ENCODE peak calls at places on chromosomes 4 and X, in eight cellular contexts. One of them, this sample, is unnamed.

GRCh38 chr4:16591867-16592266 is 306.6 kb downstream of the LDB2 start:
- DNase-seq in suprapubic skin: no peak
- DNase-seq in AG08395: no peak
- DNase-seq in NCI-H1694: no peak
- DNase-seq in activated T-helper 1 cell treated with anti-CD3 and anti-CD28 coated beads, Interleukin-2, amount 50 U/mL, for 16 hours: no peak
- DNase-seq in HEK293T: no peak
- DNase-seq in NCI-H1092: no peak
- DNase-seq in activated CD8-positive, alpha-beta memory T cell treated with anti-CD3 and anti-CD28 coated beads, Interleukin-2, amount 50 U/mL, for 48 hours: no peak
- DNase-seq in this sample: no peak

GRCh38 chr4:25981749-25982148 is 67.7 kb downstream of the SMIM20 start:
- DNase-seq in suprapubic skin: no peak
- DNase-seq in NCI-H1092: no peak
- DNase-seq in AG08395: no peak
- DNase-seq in activated CD8-positive, alpha-beta memory T cell treated with anti-CD3 and anti-CD28 coated beads, Interleukin-2, amount 50 U/mL, for 48 hours: no peak
- DNase-seq in HEK293T: no peak
- DNase-seq in activated T-helper 1 cell treated with anti-CD3 and anti-CD28 coated beads, Interleukin-2, amount 50 U/mL, for 16 hours: no peak
- DNase-seq in NCI-H1694: no peak
- DNase-seq in this sample: no peak

GRCh38 chrX:9433596-9433995 is 31.3 kb upstream of the TBL1X start:
- DNase-seq in NCI-H1092: no peak
- DNase-seq in AG08395: no peak
- DNase-seq in activated CD8-positive, alpha-beta memory T cell treated with anti-CD3 and anti-CD28 coated beads, Interleukin-2, amount 50 U/mL, for 48 hours: no peak
- DNase-seq in NCI-H1694: no peak
- DNase-seq in HEK293T: no peak
- DNase-seq in activated T-helper 1 cell treated with anti-CD3 and anti-CD28 coated beads, Interleukin-2, amount 50 U/mL, for 16 hours: no peak
- DNase-seq in suprapubic skin: no peak
- DNase-seq in this sample: no peak

GRCh38 chrX:20029728-20030127 is 38.9 kb upstream of the BCLAF3 start:
- DNase-seq in AG08395: no peak
- DNase-seq in NCI-H1092: no peak
- DNase-seq in NCI-H1694: no peak
- DNase-seq in activated T-helper 1 cell treated with anti-CD3 and anti-CD28 coated beads, Interleukin-2, amount 50 U/mL, for 16 hours: no peak
- DNase-seq in suprapubic skin: no peak
- DNase-seq in HEK293T: no peak
- DNase-seq in activated CD8-positive, alpha-beta memory T cell treated with anti-CD3 and anti-CD28 coated beads, Interleukin-2, amount 50 U/mL, for 48 hours: no peak
- DNase-seq in this sample: no peak

GRCh38 chr4:95129708-95130343 is 372.1 kb downstream of the BMPR1B start:
- DNase-seq in activated T-helper 1 cell treated with anti-CD3 and anti-CD28 coated beads, Interleukin-2, amount 50 U/mL, for 16 hours: no peak
- DNase-seq in AG08395: peak; percentile 87
- DNase-seq in suprapubic skin: no peak
- DNase-seq in NCI-H1092: no peak
- DNase-seq in NCI-H1694: no peak
- DNase-seq in HEK293T: peak; percentile 28
- DNase-seq in activated CD8-positive, alpha-beta memory T cell treated with anti-CD3 and anti-CD28 coated beads, Interleukin-2, amount 50 U/mL, for 48 hours: no peak
- DNase-seq in this sample: peak; percentile 80

GRCh38 chr4:15182600-15183222 is 180.4 kb downstream of the CPEB2 start:
- DNase-seq in activated T-helper 1 cell treated with anti-CD3 and anti-CD28 coated beads, Interleukin-2, amount 50 U/mL, for 16 hours: no peak
- DNase-seq in HEK293T: no peak
- DNase-seq in AG08395: no peak
- DNase-seq in NCI-H1694: no peak
- DNase-seq in activated CD8-positive, alpha-beta memory T cell treated with anti-CD3 and anti-CD28 coated beads, Interleukin-2, amount 50 U/mL, for 48 hours: no peak
- DNase-seq in suprapubic skin: no peak
- DNase-seq in NCI-H1092: no peak
- DNase-seq in this sample: no peak

GRCh38 chr4:93529692-93530091 is 298.9 kb upstream of the ATOH1 start:
- DNase-seq in activated T-helper 1 cell treated with anti-CD3 and anti-CD28 coated beads, Interleukin-2, amount 50 U/mL, for 16 hours: no peak
- DNase-seq in activated CD8-positive, alpha-beta memory T cell treated with anti-CD3 and anti-CD28 coated beads, Interleukin-2, amount 50 U/mL, for 48 hours: no peak
- DNase-seq in HEK293T: no peak
- DNase-seq in NCI-H1694: no peak
- DNase-seq in suprapubic skin: no peak
- DNase-seq in AG08395: no peak
- DNase-seq in NCI-H1092: no peak
- DNase-seq in this sample: no peak

GRCh38 chr4:45550766-45551366 is 573.0 kb downstream of the GABRG1 start:
- DNase-seq in activated CD8-positive, alpha-beta memory T cell treated with anti-CD3 and anti-CD28 coated beads, Interleukin-2, amount 50 U/mL, for 48 hours: no peak
- DNase-seq in suprapubic skin: no peak
- DNase-seq in AG08395: no peak
- DNase-seq in activated T-helper 1 cell treated with anti-CD3 and anti-CD28 coated beads, Interleukin-2, amount 50 U/mL, for 16 hours: no peak
- DNase-seq in NCI-H1694: no peak
- DNase-seq in HEK293T: no peak
- DNase-seq in NCI-H1092: no peak
- DNase-seq in this sample: no peak

GRCh38 chrX:24377911-24378468 is 17.6 kb downstream of the SUPT20HL1 start:
- DNase-seq in activated CD8-positive, alpha-beta memory T cell treated with anti-CD3 and anti-CD28 coated beads, Interleukin-2, amount 50 U/mL, for 48 hours: no peak
- DNase-seq in HEK293T: no peak
- DNase-seq in NCI-H1694: no peak
- DNase-seq in activated T-helper 1 cell treated with anti-CD3 and anti-CD28 coated beads, Interleukin-2, amount 50 U/mL, for 16 hours: no peak
- DNase-seq in NCI-H1092: no peak
- DNase-seq in suprapubic skin: no peak
- DNase-seq in AG08395: no peak
- DNase-seq in this sample: no peak

GRCh38 chrX:63918611-63919010 is 133.6 kb upstream of the ARHGEF9 start:
- DNase-seq in NCI-H1092: no peak
- DNase-seq in activated CD8-positive, alpha-beta memory T cell treated with anti-CD3 and anti-CD28 coated beads, Interleukin-2, amount 50 U/mL, for 48 hours: no peak
- DNase-seq in AG08395: no peak
- DNase-seq in HEK293T: no peak
- DNase-seq in activated T-helper 1 cell treated with anti-CD3 and anti-CD28 coated beads, Interleukin-2, amount 50 U/mL, for 16 hours: no peak
- DNase-seq in NCI-H1694: no peak
- DNase-seq in suprapubic skin: no peak
- DNase-seq in this sample: peak; percentile 36

GRCh38 chrX:40971736-40972135 is 113.5 kb upstream of the USP9X start:
- DNase-seq in NCI-H1694: no peak
- DNase-seq in AG08395: no peak
- DNase-seq in suprapubic skin: no peak
- DNase-seq in NCI-H1092: no peak
- DNase-seq in HEK293T: no peak
- DNase-seq in activated T-helper 1 cell treated with anti-CD3 and anti-CD28 coated beads, Interleukin-2, amount 50 U/mL, for 16 hours: no peak
- DNase-seq in activated CD8-positive, alpha-beta memory T cell treated with anti-CD3 and anti-CD28 coated beads, Interleukin-2, amount 50 U/mL, for 48 hours: no peak
- DNase-seq in this sample: no peak

GRCh38 chr4:14064969-14065368 is 437.4 kb upstream of the BOD1L1 start:
- DNase-seq in activated CD8-positive, alpha-beta memory T cell treated with anti-CD3 and anti-CD28 coated beads, Interleukin-2, amount 50 U/mL, for 48 hours: no peak
- DNase-seq in suprapubic skin: no peak
- DNase-seq in NCI-H1694: no peak
- DNase-seq in HEK293T: no peak
- DNase-seq in activated T-helper 1 cell treated with anti-CD3 and anti-CD28 coated beads, Interleukin-2, amount 50 U/mL, for 16 hours: no peak
- DNase-seq in AG08395: no peak
- DNase-seq in NCI-H1092: no peak
- DNase-seq in this sample: no peak

GRCh38 chrX:137362583-137362982 is 203.3 kb upstream of the ZIC3 start:
- DNase-seq in NCI-H1092: no peak
- DNase-seq in NCI-H1694: no peak
- DNase-seq in AG08395: no peak
- DNase-seq in suprapubic skin: no peak
- DNase-seq in activated T-helper 1 cell treated with anti-CD3 and anti-CD28 coated beads, Interleukin-2, amount 50 U/mL, for 16 hours: no peak
- DNase-seq in activated CD8-positive, alpha-beta memory T cell treated with anti-CD3 and anti-CD28 coated beads, Interleukin-2, amount 50 U/mL, for 48 hours: no peak
- DNase-seq in HEK293T: no peak
- DNase-seq in this sample: no peak

GRCh38 chrX:96655947-96656623 is 28.6 kb upstream of the DIAPH2 start:
- DNase-seq in suprapubic skin: no peak
- DNase-seq in HEK293T: no peak
- DNase-seq in AG08395: no peak
- DNase-seq in NCI-H1694: no peak
- DNase-seq in NCI-H1092: no peak
- DNase-seq in activated CD8-positive, alpha-beta memory T cell treated with anti-CD3 and anti-CD28 coated beads, Interleukin-2, amount 50 U/mL, for 48 hours: no peak
- DNase-seq in activated T-helper 1 cell treated with anti-CD3 and anti-CD28 coated beads, Interleukin-2, amount 50 U/mL, for 16 hours: no peak
- DNase-seq in this sample: no peak

GRCh38 chr4:156673483-156673882 is 298.1 kb downstream of the PDGFC start:
- DNase-seq in NCI-H1694: no peak
- DNase-seq in activated CD8-positive, alpha-beta memory T cell treated with anti-CD3 and anti-CD28 coated beads, Interleukin-2, amount 50 U/mL, for 48 hours: no peak
- DNase-seq in activated T-helper 1 cell treated with anti-CD3 and anti-CD28 coated beads, Interleukin-2, amount 50 U/mL, for 16 hours: no peak
- DNase-seq in AG08395: no peak
- DNase-seq in NCI-H1092: no peak
- DNase-seq in HEK293T: no peak
- DNase-seq in suprapubic skin: no peak
- DNase-seq in this sample: no peak

GRCh38 chr4:150896513-150896912 is 118.6 kb downstream of the LRBA start:
- DNase-seq in activated CD8-positive, alpha-beta memory T cell treated with anti-CD3 and anti-CD28 coated beads, Interleukin-2, amount 50 U/mL, for 48 hours: no peak
- DNase-seq in NCI-H1092: no peak
- DNase-seq in NCI-H1694: no peak
- DNase-seq in AG08395: no peak
- DNase-seq in HEK293T: no peak
- DNase-seq in suprapubic skin: no peak
- DNase-seq in activated T-helper 1 cell treated with anti-CD3 and anti-CD28 coated beads, Interleukin-2, amount 50 U/mL, for 16 hours: no peak
- DNase-seq in this sample: no peak

GRCh38 chrX:154373340-154374306 is 811 bp downstream of the FLNA start:
- DNase-seq in NCI-H1092: peak; percentile 55
- DNase-seq in HEK293T: peak; percentile 60
- DNase-seq in activated T-helper 1 cell treated with anti-CD3 and anti-CD28 coated beads, Interleukin-2, amount 50 U/mL, for 16 hours: no peak
- DNase-seq in suprapubic skin: no peak
- DNase-seq in activated CD8-positive, alpha-beta memory T cell treated with anti-CD3 and anti-CD28 coated beads, Interleukin-2, amount 50 U/mL, for 48 hours: no peak
- DNase-seq in NCI-H1694: peak; percentile 78
- DNase-seq in AG08395: peak; percentile 43
- DNase-seq in this sample: peak; percentile 68

GRCh38 chr4:19368800-19369199 is 882.9 kb upstream of the SLIT2 start:
- DNase-seq in HEK293T: no peak
- DNase-seq in AG08395: no peak
- DNase-seq in NCI-H1092: no peak
- DNase-seq in NCI-H1694: no peak
- DNase-seq in activated T-helper 1 cell treated with anti-CD3 and anti-CD28 coated beads, Interleukin-2, amount 50 U/mL, for 16 hours: no peak
- DNase-seq in suprapubic skin: no peak
- DNase-seq in activated CD8-positive, alpha-beta memory T cell treated with anti-CD3 and anti-CD28 coated beads, Interleukin-2, amount 50 U/mL, for 48 hours: no peak
- DNase-seq in this sample: no peak

GRCh38 chr4:184983660-184984356 is 34.5 kb upstream of the HELT start:
- DNase-seq in HEK293T: peak; percentile 46
- DNase-seq in AG08395: peak; percentile 64
- DNase-seq in NCI-H1092: peak; percentile 77
- DNase-seq in NCI-H1694: peak; percentile 12
- DNase-seq in activated CD8-positive, alpha-beta memory T cell treated with anti-CD3 and anti-CD28 coated beads, Interleukin-2, amount 50 U/mL, for 48 hours: peak; percentile 77
- DNase-seq in suprapubic skin: no peak
- DNase-seq in activated T-helper 1 cell treated with anti-CD3 and anti-CD28 coated beads, Interleukin-2, amount 50 U/mL, for 16 hours: peak; percentile 36
- DNase-seq in this sample: no peak

GRCh38 chr4:17168571-17168970 is 270.1 kb upstream of the LDB2 start:
- DNase-seq in AG08395: peak; percentile 47
- DNase-seq in NCI-H1694: no peak
- DNase-seq in activated T-helper 1 cell treated with anti-CD3 and anti-CD28 coated beads, Interleukin-2, amount 50 U/mL, for 16 hours: no peak
- DNase-seq in activated CD8-positive, alpha-beta memory T cell treated with anti-CD3 and anti-CD28 coated beads, Interleukin-2, amount 50 U/mL, for 48 hours: no peak
- DNase-seq in suprapubic skin: no peak
- DNase-seq in NCI-H1092: no peak
- DNase-seq in HEK293T: peak; percentile 31
- DNase-seq in this sample: peak; percentile 47

GRCh38 chrX:136146614-136147319 is 566 bp upstream of the FHL1 start:
- DNase-seq in suprapubic skin: peak; percentile 67
- DNase-seq in activated T-helper 1 cell treated with anti-CD3 and anti-CD28 coated beads, Interleukin-2, amount 50 U/mL, for 16 hours: no peak
- DNase-seq in NCI-H1092: no peak
- DNase-seq in AG08395: no peak
- DNase-seq in NCI-H1694: peak; percentile 12
- DNase-seq in HEK293T: peak; percentile 48
- DNase-seq in activated CD8-positive, alpha-beta memory T cell treated with anti-CD3 and anti-CD28 coated beads, Interleukin-2, amount 50 U/mL, for 48 hours: peak; percentile 53
- DNase-seq in this sample: no peak

GRCh38 chrX:16060252-16060651 is 63.1 kb upstream of the GRPR start:
- DNase-seq in suprapubic skin: no peak
- DNase-seq in NCI-H1092: no peak
- DNase-seq in activated CD8-positive, alpha-beta memory T cell treated with anti-CD3 and anti-CD28 coated beads, Interleukin-2, amount 50 U/mL, for 48 hours: no peak
- DNase-seq in AG08395: no peak
- DNase-seq in HEK293T: no peak
- DNase-seq in activated T-helper 1 cell treated with anti-CD3 and anti-CD28 coated beads, Interleukin-2, amount 50 U/mL, for 16 hours: no peak
- DNase-seq in NCI-H1694: no peak
- DNase-seq in this sample: no peak

GRCh38 chrX:153500676-153501280 is 6.0 kb downstream of the BGN start:
- DNase-seq in HEK293T: no peak
- DNase-seq in AG08395: no peak
- DNase-seq in suprapubic skin: no peak
- DNase-seq in NCI-H1092: no peak
- DNase-seq in activated T-helper 1 cell treated with anti-CD3 and anti-CD28 coated beads, Interleukin-2, amount 50 U/mL, for 16 hours: no peak
- DNase-seq in activated CD8-positive, alpha-beta memory T cell treated with anti-CD3 and anti-CD28 coated beads, Interleukin-2, amount 50 U/mL, for 48 hours: no peak
- DNase-seq in NCI-H1694: no peak
- DNase-seq in this sample: no peak

GRCh38 chr4:124589827-124590226 is 122.7 kb downstream of the ANKRD50 start:
- DNase-seq in activated T-helper 1 cell treated with anti-CD3 and anti-CD28 coated beads, Interleukin-2, amount 50 U/mL, for 16 hours: no peak
- DNase-seq in activated CD8-positive, alpha-beta memory T cell treated with anti-CD3 and anti-CD28 coated beads, Interleukin-2, amount 50 U/mL, for 48 hours: no peak
- DNase-seq in NCI-H1092: no peak
- DNase-seq in NCI-H1694: no peak
- DNase-seq in suprapubic skin: no peak
- DNase-seq in AG08395: no peak
- DNase-seq in HEK293T: no peak
- DNase-seq in this sample: no peak

GRCh38 chr4:148390311-148390710 is 51.9 kb downstream of the NR3C2 start:
- DNase-seq in NCI-H1092: no peak
- DNase-seq in AG08395: no peak
- DNase-seq in activated CD8-positive, alpha-beta memory T cell treated with anti-CD3 and anti-CD28 coated beads, Interleukin-2, amount 50 U/mL, for 48 hours: no peak
- DNase-seq in suprapubic skin: no peak
- DNase-seq in activated T-helper 1 cell treated with anti-CD3 and anti-CD28 coated beads, Interleukin-2, amount 50 U/mL, for 16 hours: no peak
- DNase-seq in HEK293T: no peak
- DNase-seq in NCI-H1694: no peak
- DNase-seq in this sample: no peak

GRCh38 chrX:143788265-143788664 is 67.7 kb upstream of the SPANXN2 start:
- DNase-seq in AG08395: no peak
- DNase-seq in NCI-H1092: peak; percentile 7
- DNase-seq in NCI-H1694: no peak
- DNase-seq in suprapubic skin: no peak
- DNase-seq in HEK293T: peak; percentile 14
- DNase-seq in activated T-helper 1 cell treated with anti-CD3 and anti-CD28 coated beads, Interleukin-2, amount 50 U/mL, for 16 hours: no peak
- DNase-seq in activated CD8-positive, alpha-beta memory T cell treated with anti-CD3 and anti-CD28 coated beads, Interleukin-2, amount 50 U/mL, for 48 hours: no peak
- DNase-seq in this sample: no peak

GRCh38 chrX:84064814-84065213 is 123.2 kb downstream of the RPS6KA6 start:
- DNase-seq in activated CD8-positive, alpha-beta memory T cell treated with anti-CD3 and anti-CD28 coated beads, Interleukin-2, amount 50 U/mL, for 48 hours: no peak
- DNase-seq in suprapubic skin: no peak
- DNase-seq in activated T-helper 1 cell treated with anti-CD3 and anti-CD28 coated beads, Interleukin-2, amount 50 U/mL, for 16 hours: no peak
- DNase-seq in AG08395: no peak
- DNase-seq in NCI-H1092: no peak
- DNase-seq in NCI-H1694: no peak
- DNase-seq in HEK293T: no peak
- DNase-seq in this sample: no peak

GRCh38 chr4:25838526-25838925 is 24.3 kb downstream of the SEL1L3 start:
- DNase-seq in activated CD8-positive, alpha-beta memory T cell treated with anti-CD3 and anti-CD28 coated beads, Interleukin-2, amount 50 U/mL, for 48 hours: no peak
- DNase-seq in suprapubic skin: no peak
- DNase-seq in AG08395: no peak
- DNase-seq in HEK293T: no peak
- DNase-seq in activated T-helper 1 cell treated with anti-CD3 and anti-CD28 coated beads, Interleukin-2, amount 50 U/mL, for 16 hours: no peak
- DNase-seq in NCI-H1694: no peak
- DNase-seq in NCI-H1092: no peak
- DNase-seq in this sample: no peak

GRCh38 chr4:155143512-155143911 is 64.9 kb upstream of the NPY2R start:
- DNase-seq in HEK293T: no peak
- DNase-seq in AG08395: no peak
- DNase-seq in suprapubic skin: no peak
- DNase-seq in activated T-helper 1 cell treated with anti-CD3 and anti-CD28 coated beads, Interleukin-2, amount 50 U/mL, for 16 hours: no peak
- DNase-seq in NCI-H1092: no peak
- DNase-seq in activated CD8-positive, alpha-beta memory T cell treated with anti-CD3 and anti-CD28 coated beads, Interleukin-2, amount 50 U/mL, for 48 hours: no peak
- DNase-seq in NCI-H1694: no peak
- DNase-seq in this sample: no peak

GRCh38 chr4:122746485-122746965 is 14.0 kb downstream of the BBS12 start:
- DNase-seq in activated CD8-positive, alpha-beta memory T cell treated with anti-CD3 and anti-CD28 coated beads, Interleukin-2, amount 50 U/mL, for 48 hours: no peak
- DNase-seq in AG08395: peak; percentile 10
- DNase-seq in NCI-H1092: no peak
- DNase-seq in suprapubic skin: no peak
- DNase-seq in NCI-H1694: no peak
- DNase-seq in HEK293T: no peak
- DNase-seq in activated T-helper 1 cell treated with anti-CD3 and anti-CD28 coated beads, Interleukin-2, amount 50 U/mL, for 16 hours: no peak
- DNase-seq in this sample: no peak

This sample was measured in HS-27A.